ENCODE peak calls at places on chromosomes 4 and X, in nine cellular contexts. R is chondrocyte, L is cardiac muscle cell, E is fibroblast of mammary gland, M is OCI-LY7, K is nephron progenitor cell, F is prostate gland, J is GM06990, I is dorsolateral prefrontal cortex. G is an unnamed sample.

GRCh38 chr4:72496119-72496518 is 72.9 kb downstream of the ADAMTS3 start:
- DNase-seq in R (no peak), L (no peak), E (peak), M (no peak), K (no peak), F (no peak), J (no peak), I (no peak), G (no peak)

GRCh38 chr4:58192217-58192616 is 1082.0 kb upstream of the IGFBP7 start:
- DNase-seq in R (no peak), L (no peak), E (no peak), M (no peak), K (no peak), F (no peak), J (no peak), I (no peak), G (no peak)

GRCh38 chr4:5206391-5206790 is 155.1 kb downstream of the STK32B start:
- DNase-seq in R (no peak), L (no peak), E (peak), M (no peak), K (no peak), F (no peak), J (no peak), I (peak), G (no peak)

GRCh38 chr4:117664706-117665444 is 369.4 kb upstream of the NDST3 start:
- DNase-seq in R (no peak), L (no peak), E (no peak), M (no peak), K (no peak), F (no peak), J (no peak), I (no peak), G (no peak)

GRCh38 chrX:125210146-125210545 is 109.5 kb upstream of the TEX13C start:
- DNase-seq in R (no peak), L (no peak), E (no peak), M (no peak), K (no peak), F (no peak), J (no peak), I (no peak), G (no peak)

GRCh38 chrX:151633157-151633556 is 62.1 kb upstream of the PRRG3 start:
- DNase-seq in R (no peak), L (no peak), E (no peak), M (no peak), K (no peak), F (no peak), J (no peak), I (no peak), G (no peak)

GRCh38 chr4:37757121-37757520 is 69.4 kb upstream of the PGM2 start:
- DNase-seq in R (no peak), L (no peak), E (no peak), M (no peak), K (no peak), F (no peak), J (no peak), I (no peak), G (no peak)

GRCh38 chr4:112552668-112553067 is 36.7 kb upstream of the NEUROG2 start:
- DNase-seq in R (no peak), L (no peak), E (peak), M (no peak), K (no peak), F (no peak), J (no peak), I (no peak), G (no peak)

GRCh38 chr4:33107813-33108212 is 2387.6 kb downstream of the PCDH7 start:
- DNase-seq in R (no peak), L (no peak), E (peak), M (no peak), K (no peak), F (no peak), J (no peak), I (no peak), G (no peak)

GRCh38 chr4:154611833-154612232 is 623 bp downstream of the FGG start:
- DNase-seq in R (no peak), L (no peak), E (no peak), M (no peak), K (no peak), F (no peak), J (no peak), I (no peak), G (no peak)

GRCh38 chr4:47251363-47252135 is 212.0 kb downstream of the COMMD8 start:
- DNase-seq in R (no peak), L (no peak), E (no peak), M (no peak), K (no peak), F (no peak), J (no peak), I (no peak), G (no peak)

GRCh38 chr4:37685211-37685725 is 908 bp downstream of the RELL1 start:
- DNase-seq in R (no peak), L (no peak), E (peak), M (peak), K (no peak), F (no peak), J (no peak), I (no peak), G (no peak)

GRCh38 chr4:15836362-15836761 is 58.2 kb downstream of the CD38 start:
- DNase-seq in R (no peak), L (no peak), E (peak), M (no peak), K (no peak), F (no peak), J (no peak), I (no peak), G (no peak)

GRCh38 chr4:103996637-103997036 is 276.9 kb upstream of the TACR3 start:
- DNase-seq in R (no peak), L (peak), E (peak), M (no peak), K (peak), F (peak), J (no peak), I (peak), G (peak)

GRCh38 chr4:38384962-38385285 is 279.1 kb upstream of the KLF3 start:
- DNase-seq in R (no peak), L (no peak), E (peak), M (no peak), K (no peak), F (no peak), J (no peak), I (no peak), G (no peak)

GRCh38 chr4:152901205-152901604 is 34.9 kb upstream of the FHDC1 start:
- DNase-seq in R (no peak), L (no peak), E (no peak), M (no peak), K (no peak), F (no peak), J (no peak), I (no peak), G (no peak)

GRCh38 chrX:17022205-17022604 is 75.7 kb downstream of the REPS2 start:
- DNase-seq in R (no peak), L (peak), E (peak), M (no peak), K (no peak), F (no peak), J (no peak), I (no peak), G (no peak)

GRCh38 chr4:147707892-147708672 is 23.8 kb upstream of the ARHGAP10 start:
- DNase-seq in R (no peak), L (peak), E (peak), M (peak), K (peak), F (peak), J (peak), I (no peak), G (peak)

GRCh38 chrX:131057706-131058105 is 440 bp upstream of the ARHGAP36 start:
- DNase-seq in R (no peak), L (no peak), E (no peak), M (no peak), K (no peak), F (no peak), J (no peak), I (no peak), G (no peak)

GRCh38 chrX:153776611-153777045 is 4.2 kb upstream of the SRPK3 start:
- DNase-seq in R (peak), L (no peak), E (no peak), M (peak), K (no peak), F (no peak), J (no peak), I (peak), G (no peak)

GRCh38 chr4:82561745-82562552 is at the start of gene TMEM150C:
- DNase-seq in R (no peak), L (peak), E (peak), M (no peak), K (peak), F (peak), J (no peak), I (peak), G (peak)

GRCh38 chrX:3609800-3610199 is 103.6 kb downstream of the PRKX start:
- DNase-seq in R (no peak), L (no peak), E (peak), M (no peak), K (no peak), F (no peak), J (no peak), I (no peak), G (no peak)

GRCh38 chr4:3679851-3680311 is 86.3 kb upstream of the ADRA2C start:
- DNase-seq in R (peak), L (no peak), E (no peak), M (peak), K (no peak), F (no peak), J (no peak), I (peak), G (no peak)

GRCh38 chr4:15779336-15779735 is 1.2 kb downstream of the CD38 start:
- DNase-seq in R (no peak), L (peak), E (peak), M (no peak), K (peak), F (peak), J (no peak), I (peak), G (no peak)

GRCh38 chr4:68132342-68132741 is 2.7 kb upstream of the TMPRSS11F start:
- DNase-seq in R (no peak), L (no peak), E (no peak), M (no peak), K (no peak), F (no peak), J (no peak), I (no peak), G (no peak)

GRCh38 chr4:38764292-38764691 is 18.5 kb downstream of the TLR10 start:
- DNase-seq in R (no peak), L (no peak), E (no peak), M (no peak), K (no peak), F (no peak), J (no peak), I (no peak), G (no peak)

GRCh38 chr4:16820304-16820703 is 78.1 kb downstream of the LDB2 start:
- DNase-seq in R (no peak), L (no peak), E (no peak), M (no peak), K (no peak), F (no peak), J (no peak), I (no peak), G (no peak)

GRCh38 chrX:24494544-24495113 is 29.5 kb downstream of the PDK3 start:
- DNase-seq in R (no peak), L (no peak), E (peak), M (no peak), K (no peak), F (peak), J (no peak), I (no peak), G (no peak)

GRCh38 chr4:2364654-2365053 is 53.8 kb downstream of the ZFYVE28 start:
- DNase-seq in R (no peak), L (no peak), E (peak), M (no peak), K (no peak), F (no peak), J (no peak), I (peak), G (peak)

GRCh38 chrX:110675866-110676265 is 119.8 kb downstream of the CHRDL1 start:
- DNase-seq in R (no peak), L (no peak), E (no peak), M (no peak), K (no peak), F (no peak), J (no peak), I (no peak), G (no peak)

GRCh38 chrX:110683925-110684324 is 111.7 kb downstream of the CHRDL1 start:
- DNase-seq in R (no peak), L (no peak), E (no peak), M (no peak), K (no peak), F (no peak), J (no peak), I (no peak), G (no peak)

GRCh38 chrX:110678591-110678990 is 117.0 kb downstream of the CHRDL1 start:
- DNase-seq in R (no peak), L (peak), E (no peak), M (no peak), K (no peak), F (no peak), J (no peak), I (no peak), G (no peak)
- TF ChIP-seq CTCF in R (no peak), L (no peak), E (no peak), M (no peak), K (no peak), F (no peak), J (no peak), I (no peak), G (no peak)

GRCh38 chr4:8177956-8178355 is 19.3 kb upstream of the ABLIM2 start:
- DNase-seq in R (no peak), L (no peak), E (no peak), M (no peak), K (no peak), F (no peak), J (no peak), I (no peak), G (no peak)
- TF ChIP-seq CTCF in R (no peak), L (no peak), E (no peak), M (no peak), K (no peak), F (no peak), J (no peak), I (no peak), G (no peak)

DNA sequence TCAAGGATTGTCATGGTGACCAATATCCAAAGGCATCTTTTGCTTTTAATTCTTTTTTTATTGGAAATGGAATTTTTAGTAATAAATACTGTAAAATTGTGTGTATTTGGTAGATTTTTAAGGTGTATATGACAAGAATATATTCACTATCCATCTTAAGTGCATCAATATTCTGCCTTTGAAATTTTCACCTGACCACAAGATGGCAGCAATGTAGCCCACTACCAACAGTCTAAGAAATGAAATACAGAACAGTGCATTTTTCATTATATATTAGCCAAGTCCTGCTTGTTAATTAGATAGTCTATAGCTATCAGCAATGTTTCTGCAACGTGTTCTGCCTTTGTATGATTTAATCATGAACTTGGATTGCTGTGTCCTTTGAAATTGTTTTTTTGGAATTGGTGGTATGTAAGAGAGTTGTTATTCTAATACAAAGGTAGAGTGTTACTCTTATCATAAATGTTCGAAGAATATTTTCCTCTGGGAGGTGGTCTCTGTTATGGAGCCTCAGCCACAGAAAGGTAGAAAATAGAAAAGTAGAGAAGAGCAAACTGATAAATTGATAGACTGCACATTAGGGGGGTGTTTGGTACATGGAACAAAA is 38.2 kb downstream of the HPGDS start:
- DNase-seq in R (no peak), L (peak), E (peak), M (peak), K (peak), F (peak), J (no peak), I (no peak), G (no peak)
- TF ChIP-seq CTCF in R (peak), L (peak), E (peak), M (peak), K (peak), F (peak), J (peak), I (peak), G (peak)

GRCh38 chr4:170398228-170398627 is 308.5 kb upstream of the AADAT start:
- DNase-seq in R (no peak), L (no peak), E (peak), M (no peak), K (no peak), F (no peak), J (no peak), I (no peak), G (no peak)
- TF ChIP-seq CTCF in R (no peak), L (no peak), E (no peak), M (no peak), K (no peak), F (no peak), J (no peak), I (no peak), G (no peak)

GRCh38 chrX:132491191-132491590 is 2.4 kb upstream of the MBNL3 start:
- DNase-seq in R (no peak), L (no peak), E (no peak), M (peak), K (no peak), F (no peak), J (no peak), I (no peak), G (no peak)
- TF ChIP-seq CTCF in R (peak), L (no peak), E (no peak), M (peak), K (no peak), F (no peak), J (no peak), I (no peak), G (no peak)

DNA sequence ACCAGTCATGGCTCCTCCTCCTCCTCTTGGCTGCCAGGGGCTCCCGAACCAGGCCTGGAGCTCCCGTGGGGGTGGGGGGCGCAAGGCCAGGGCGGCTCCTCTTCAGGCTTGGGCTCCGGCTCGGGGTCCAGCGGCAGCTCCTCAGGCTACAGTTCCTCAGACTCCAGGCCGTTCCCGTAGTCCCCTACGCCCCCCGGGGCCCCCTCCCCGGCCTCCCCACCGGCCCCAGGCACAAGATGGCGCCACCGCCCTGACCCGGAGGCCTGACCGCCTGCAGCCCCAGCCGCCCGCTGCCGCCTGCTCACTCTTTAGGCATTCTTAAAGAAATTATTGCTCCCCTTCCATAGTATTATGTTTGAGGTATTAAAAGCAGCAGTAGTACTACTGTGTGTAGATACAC is 54.5 kb downstream of the TAF1 start:
- DNase-seq in R (no peak), L (no peak), E (no peak), M (no peak), K (no peak), F (no peak), J (no peak), I (no peak), G (no peak)
- TF ChIP-seq CTCF in R (no peak), L (no peak), E (no peak), M (peak), K (no peak), F (no peak), J (no peak), I (no peak), G (no peak)

GRCh38 chr4:60452259-60452658 is 747.9 kb upstream of the ADGRL3 start:
- DNase-seq in R (no peak), L (no peak), E (no peak), M (no peak), K (no peak), F (no peak), J (no peak), I (no peak), G (no peak)

GRCh38 chr4:60455380-60455779 is 744.7 kb upstream of the ADGRL3 start:
- DNase-seq in R (no peak), L (no peak), E (no peak), M (no peak), K (no peak), F (no peak), J (no peak), I (no peak), G (no peak)

DNA sequence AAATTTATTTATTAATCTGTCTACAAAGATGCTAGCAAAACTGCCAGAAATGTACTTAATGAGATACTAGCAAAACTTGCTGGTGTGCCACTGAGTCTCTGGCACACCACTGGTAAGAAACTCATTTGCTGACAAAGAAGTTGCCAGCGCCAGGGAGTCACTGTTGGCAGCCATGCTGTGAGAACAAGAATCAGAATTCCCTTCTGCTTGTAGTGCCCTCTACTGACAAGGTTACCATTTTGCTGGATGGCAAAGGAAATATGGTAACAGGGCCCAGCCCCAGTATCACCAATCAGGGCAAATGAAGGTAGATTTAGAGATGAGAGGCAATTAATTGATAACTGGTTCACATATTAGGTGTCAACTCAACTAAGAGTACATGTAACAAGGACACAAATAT is 750.1 kb upstream of the ADGRL3 start:
- DNase-seq in R (no peak), L (no peak), E (no peak), M (no peak), K (no peak), F (no peak), J (no peak), I (no peak), G (no peak)
- TF ChIP-seq CTCF in R (no peak), L (no peak), E (no peak), M (no peak), K (no peak), F (no peak), J (no peak), I (no peak), G (no peak)

DNA sequence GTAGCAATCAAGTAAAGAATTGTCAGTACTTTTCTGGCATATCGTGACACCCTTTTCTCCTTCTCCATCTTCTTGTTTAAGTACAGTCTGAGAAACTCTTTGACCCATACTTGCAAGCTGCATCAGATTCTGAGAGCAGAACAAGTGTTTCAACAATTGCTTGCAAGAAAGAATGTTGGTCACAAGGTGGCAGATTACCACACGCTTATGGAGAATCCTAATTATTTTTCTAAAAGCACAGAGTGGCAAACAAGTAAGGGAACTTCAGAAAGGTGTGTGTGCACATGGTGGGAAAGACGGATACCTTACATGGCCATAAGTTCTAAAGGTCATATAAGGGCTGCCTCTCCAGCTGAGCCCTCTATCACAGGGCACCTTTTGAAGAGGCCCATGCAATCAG is 136.4 kb upstream of the FGF13 start:
- DNase-seq in R (no peak), L (peak), E (peak), M (no peak), K (no peak), F (no peak), J (no peak), I (no peak), G (no peak)
- TF ChIP-seq CTCF in R (peak), L (peak), E (peak), M (no peak), K (no peak), F (no peak), J (no peak), I (peak), G (no peak)

GRCh38 chrX:39476596-39476995 is 621.2 kb downstream of the BCOR start:
- DNase-seq in R (no peak), L (peak), E (no peak), M (no peak), K (peak), F (no peak), J (no peak), I (no peak), G (no peak)

GRCh38 chrX:39479856-39480255 is 617.9 kb downstream of the BCOR start:
- DNase-seq in R (no peak), L (no peak), E (no peak), M (no peak), K (no peak), F (no peak), J (no peak), I (no peak), G (no peak)

GRCh38 chrX:39475372-39475771 is 622.4 kb downstream of the BCOR start:
- DNase-seq in R (no peak), L (no peak), E (no peak), M (no peak), K (peak), F (no peak), J (no peak), I (no peak), G (no peak)

GRCh38 chrX:39477031-39477430 is 620.7 kb downstream of the BCOR start:
- DNase-seq in R (no peak), L (no peak), E (no peak), M (no peak), K (no peak), F (no peak), J (no peak), I (no peak), G (no peak)

GRCh38 chrX:39477438-39478120 is 620.2 kb downstream of the BCOR start:
- DNase-seq in R (no peak), L (peak), E (no peak), M (no peak), K (peak), F (no peak), J (no peak), I (no peak), G (peak)
- TF ChIP-seq CTCF in R (peak), L (peak), E (no peak), M (peak), K (peak), F (no peak), J (peak), I (no peak), G (peak)